ENCODE peak calls at places on chromosomes 12 and 14, in nine cellular contexts. C, N, J, F, H, V, K, X and U are unnamed samples.
A peak's percentile ranks its signal among the peaks of the same experiment; 100 is the strongest.

GRCh38 chr12:107847430-107847829 is 72.9 kb downstream of the ASCL4 start:
- DNase-seq in C (no peak), N (no peak), J (no peak), F (no peak), H (no peak), V (no peak), K (no peak), X (no peak), U (no peak)

GRCh38 chr12:122799635-122800243 is 25.4 kb downstream of the CCDC62 start:
- DNase-seq in C (no peak), N (no peak), J (no peak), F (no peak), H (no peak), V (no peak), K (no peak), X (no peak), U (no peak)

GRCh38 chr14:43413094-43413493 is 1094.0 kb downstream of the FSCB start:
- DNase-seq in C (no peak), N (no peak), J (no peak), F (no peak), H (no peak), V (no peak), K (no peak), X (no peak), U (no peak)

GRCh38 chr12:1307796-1308195 is 286.6 kb downstream of the FBXL14 start:
- DNase-seq in C (no peak), N (no peak), J (no peak), F (no peak), H (no peak), V (no peak), K (no peak), X (no peak), U (no peak)

GRCh38 chr14:59803052-59803451 is 67.5 kb downstream of the RTN1 start:
- DNase-seq in C (no peak), N (no peak), J (no peak), F (no peak), H (no peak), V (no peak), K (no peak), X (no peak), U (no peak)

GRCh38 chr14:104919993-104920315 is 4.7 kb upstream of the PLD4 start:
- DNase-seq in C (no peak), N (no peak), J (no peak), F (no peak), H (no peak), V (no peak), K (no peak), X (no peak), U (no peak)

GRCh38 chr14:102697125-102697900 is 79.9 kb upstream of the TRAF3 start:
- DNase-seq in C (no peak), N (no peak), J (no peak), F (no peak), H (no peak), V (no peak), K (no peak), X (no peak), U (no peak)

GRCh38 chr12:57834086-57834876 is 12.2 kb downstream of the CTDSP2 start:
- DNase-seq in C (no peak), N (no peak), J (no peak), F (no peak), H (no peak), V (no peak), K (no peak), X (no peak), U (no peak)

GRCh38 chr12:100573168-100573498 is 351 bp upstream of the GAS2L3 start:
- DNase-seq in C (no peak), N (no peak), J (no peak), F (no peak), H (no peak), V (no peak), K (no peak), X (no peak), U (no peak)

GRCh38 chr12:100576311-100577036 is 3.0 kb downstream of the GAS2L3 start:
- DNase-seq in C (no peak), N (peak; percentile 95), J (peak; percentile 33), F (no peak), H (no peak), V (no peak), K (no peak), X (no peak), U (no peak)

GRCh38 chr12:100572184-100572583 is 1.3 kb upstream of the GAS2L3 start:
- DNase-seq in C (no peak), N (no peak), J (no peak), F (no peak), H (no peak), V (no peak), K (no peak), X (no peak), U (no peak)

GRCh38 chr12:100574262-100575074 is 984 bp downstream of the GAS2L3 start:
- DNase-seq in C (no peak), N (no peak), J (no peak), F (no peak), H (peak; percentile 14), V (no peak), K (peak; percentile 54), X (no peak), U (peak; percentile 16)

DNA sequence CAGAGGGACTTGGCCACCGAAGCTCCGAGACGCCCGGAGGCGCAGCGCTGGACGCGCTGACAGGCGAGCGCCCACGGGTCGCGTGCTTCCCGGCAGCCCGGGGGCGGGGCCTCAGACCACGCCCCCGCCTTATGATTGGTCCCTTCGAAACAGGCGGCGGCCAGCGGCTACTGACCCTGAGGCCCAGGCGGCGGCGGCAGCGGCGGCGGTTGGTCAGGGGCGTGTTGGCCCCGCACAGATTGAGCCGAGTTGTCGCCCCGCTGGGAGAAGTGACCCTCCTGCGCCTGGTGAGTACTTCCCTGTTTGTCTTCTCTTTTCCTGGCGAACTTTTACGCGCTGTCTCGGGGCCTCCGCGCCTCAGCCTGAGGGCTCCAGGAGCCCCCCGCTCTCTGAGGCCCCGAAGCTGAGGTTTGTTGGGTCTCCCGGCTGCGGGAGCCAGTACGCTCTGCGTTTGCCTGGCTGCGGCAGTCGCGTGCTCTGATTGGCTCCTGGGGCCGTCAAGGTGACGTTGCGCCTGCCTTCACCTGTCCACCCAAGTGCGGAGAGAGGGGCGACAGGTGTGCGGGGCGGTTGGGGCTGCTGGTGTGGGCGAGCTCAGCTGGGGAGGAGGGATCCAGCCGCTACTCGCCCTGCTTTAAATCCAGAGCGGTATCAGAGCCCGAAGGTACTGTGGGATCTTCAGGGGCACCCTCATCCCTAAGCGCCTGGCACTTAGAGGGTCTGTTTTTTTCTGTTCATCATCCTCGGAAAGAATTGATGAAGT is at the start of gene GAS2L3:
- DNase-seq in C (peak; percentile 92), N (peak; percentile 79), J (peak; percentile 65), F (peak; percentile 37), H (peak; percentile 95), V (peak; percentile 92), K (peak; percentile 95), X (peak; percentile 29), U (peak; percentile 91)
- H3K4me3 ChIP-seq in C (peak within 1 kb of the TSS; percentile 72), N (peak within 1 kb of the TSS; percentile 85), J (peak within 1 kb of the TSS; percentile 68), F (peak within 1 kb of the TSS; percentile 29), H (peak within 1 kb of the TSS; percentile 60), V (peak within 1 kb of the TSS; percentile 73), K (peak within 1 kb of the TSS; percentile 96), X (peak within 1 kb of the TSS; percentile 66), U (peak within 1 kb of the TSS; percentile 61)

GRCh38 chr12:91922674-91923073 is 223.0 kb downstream of the BTG1 start:
- DNase-seq in C (no peak), N (peak; percentile 8), J (no peak), F (no peak), H (no peak), V (no peak), K (no peak), X (no peak), U (no peak)
- H3K4me3 ChIP-seq in C (no peak overlapping the region), N (no peak overlapping the region), J (no peak overlapping the region), F (no peak overlapping the region), H (no peak overlapping the region), V (no peak overlapping the region), K (no peak overlapping the region), X (no peak overlapping the region), U (no peak overlapping the region)

GRCh38 chr14:106843951-106844483 is 1317.6 kb downstream of the TMEM121 start:
- DNase-seq in C (no peak), N (no peak), J (no peak), F (peak; percentile 25), H (no peak), V (peak; percentile 47), K (peak; percentile 13), X (no peak), U (peak; percentile 19)
- H3K4me3 ChIP-seq in C (peak overlapping the region; percentile 59), N (no peak overlapping the region), J (no peak overlapping the region), F (peak overlapping the region; percentile 94), H (no peak overlapping the region), V (peak overlapping the region; percentile 53), K (peak overlapping the region; percentile 61), X (peak overlapping the region; percentile 91), U (peak overlapping the region; percentile 14)

GRCh38 chr14:80956105-80956504 is 684 bp downstream of the TSHR start:
- DNase-seq in C (no peak), N (no peak), J (no peak), F (no peak), H (no peak), V (no peak), K (no peak), X (no peak), U (no peak)
- H3K4me3 ChIP-seq in C (peak overlapping the region; percentile 73), N (no peak overlapping the region), J (no peak overlapping the region), F (no peak overlapping the region), H (no peak overlapping the region), V (no peak overlapping the region), K (no peak overlapping the region), X (no peak overlapping the region), U (no peak overlapping the region)

DNA sequence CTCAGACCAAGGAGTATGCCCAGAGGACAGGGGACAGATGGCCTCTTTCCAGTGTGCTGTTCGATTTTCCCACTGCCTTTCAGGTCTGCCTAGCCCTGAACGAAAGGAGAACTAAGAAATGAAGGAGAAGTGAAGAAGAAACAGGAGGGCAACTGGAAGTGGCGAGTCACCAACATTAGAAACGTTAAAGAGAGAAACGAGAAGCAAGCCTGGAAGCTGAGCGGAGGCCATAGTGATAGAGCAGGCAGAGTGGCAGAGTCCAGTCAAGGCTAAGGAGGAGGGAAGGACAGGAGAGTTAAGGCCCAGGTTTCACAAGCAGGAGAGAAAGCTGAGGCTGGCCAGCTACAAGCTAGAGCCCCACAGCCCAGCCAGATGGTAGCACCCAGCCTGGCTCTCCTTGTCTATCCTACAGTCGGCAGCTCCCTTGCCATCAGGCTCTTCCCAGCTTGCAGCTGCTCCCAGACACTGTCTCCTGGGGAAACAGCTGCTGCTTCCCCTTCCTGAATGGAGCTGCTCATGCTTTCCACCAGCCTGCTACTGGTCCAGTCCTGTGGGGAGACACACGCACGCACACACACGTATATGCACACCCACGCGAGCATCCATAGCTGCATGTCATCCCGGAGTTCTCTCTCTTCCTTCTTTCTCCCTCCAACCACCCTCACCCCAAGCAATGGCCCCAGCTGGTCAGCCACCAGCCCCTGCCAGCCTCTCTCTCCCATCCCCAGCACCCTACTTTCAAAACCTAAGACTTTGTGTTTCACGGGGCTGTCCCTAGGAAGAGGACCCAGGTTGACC is 139.7 kb upstream of the CCND2 start:
- DNase-seq in C (no peak), N (no peak), J (no peak), F (no peak), H (no peak), V (peak; percentile 34), K (no peak), X (no peak), U (peak; percentile 41)
- H3K4me3 ChIP-seq in C (no peak overlapping the region), N (no peak overlapping the region), J (no peak overlapping the region), F (no peak overlapping the region), H (no peak overlapping the region), V (no peak overlapping the region), K (no peak overlapping the region), X (no peak overlapping the region), U (no peak overlapping the region)